ENCODE peak calls at places on chromosomes 6 and 20, in six cellular contexts. V is tibial artery; B is PC-3; W is NCI-H774; Y is AG09309; K is stimulated activated CD4-positive, alpha-beta T cell treated with anti-CD3 and anti-CD28 coated beads, Interleukin-1b, Interleukin-23, amount 100 ng/mL, for 1 hour. N is an unnamed sample.

GRCh38 chr6:80437186-80437585 is 330.7 kb downstream of the BCKDHB start:
- DNase-seq in V (no peak), B (no peak), W (no peak), Y (no peak), K (no peak), N (no peak)

GRCh38 chr20:38272398-38272797 is 11.9 kb upstream of the KIAA1755 start:
- DNase-seq in V (peak; percentile 58), B (peak; percentile 29), W (no peak), Y (no peak), K (no peak), N (no peak)

GRCh38 chr20:60008130-60008808 is 50.0 kb downstream of the CDH26 start:
- DNase-seq in V (no peak), B (no peak), W (no peak), Y (no peak), K (no peak), N (no peak)

GRCh38 chr20:44728835-44729342 is 13.7 kb downstream of the CCN5 start:
- DNase-seq in V (peak; percentile 96), B (peak; percentile 99), W (peak; percentile 20), Y (peak; percentile 85), K (no peak), N (peak; percentile 68)

GRCh38 chr6:44247338-44248302 is 719 bp downstream of the HSP90AB1 start:
- DNase-seq in V (peak; percentile 90), B (peak; percentile 44), W (peak; percentile 35), Y (no peak), K (peak; percentile 79), N (no peak)

GRCh38 chr6:38783436-38784228 is 68.5 kb downstream of the DNAH8 start:
- DNase-seq in V (no peak), B (no peak), W (no peak), Y (no peak), K (no peak), N (no peak)

GRCh38 chr20:50695144-50695872 is 4.0 kb upstream of the RIPOR3 start:
- DNase-seq in V (no peak), B (no peak), W (no peak), Y (no peak), K (no peak), N (no peak)

GRCh38 chr6:159844737-159845645 is 44.9 kb downstream of the PNLDC1 start:
- DNase-seq in V (peak; percentile 56), B (no peak), W (peak; percentile 63), Y (no peak), K (no peak), N (no peak)

GRCh38 chr20:17225891-17226409 is 890 bp upstream of the PCSK2 start:
- DNase-seq in V (no peak), B (no peak), W (no peak), Y (no peak), K (no peak), N (no peak)

GRCh38 chr6:20952605-20953004 is 418.3 kb downstream of the CDKAL1 start:
- DNase-seq in V (no peak), B (peak; percentile 90), W (peak; percentile 53), Y (peak; percentile 24), K (no peak), N (peak; percentile 78)

GRCh38 chr6:140193269-140193668 is 818.8 kb upstream of the CITED2 start:
- DNase-seq in V (no peak), B (no peak), W (no peak), Y (no peak), K (no peak), N (no peak)

GRCh38 chr6:44805239-44805849 is 417.8 kb downstream of the CDC5L start:
- DNase-seq in V (no peak), B (no peak), W (no peak), Y (peak; percentile 51), K (no peak), N (peak; percentile 43)

GRCh38 chr6:40349092-40349491 is 238.1 kb downstream of the LRFN2 start:
- DNase-seq in V (peak; percentile 52), B (no peak), W (no peak), Y (no peak), K (no peak), N (no peak)

GRCh38 chr6:33856034-33856590 is 52.3 kb upstream of the MLN start:
- DNase-seq in V (no peak), B (no peak), W (no peak), Y (no peak), K (no peak), N (no peak)

GRCh38 chr20:37520417-37520751 is 666 bp upstream of the NNAT start:
- DNase-seq in V (no peak), B (no peak), W (no peak), Y (no peak), K (no peak), N (no peak)

GRCh38 chr6:49252901-49253300 is 210.2 kb downstream of the MMUT start:
- DNase-seq in V (no peak), B (no peak), W (no peak), Y (no peak), K (no peak), N (no peak)

GRCh38 chr20:59231124-59231804 is 67.6 kb downstream of the ZNF831 start:
- DNase-seq in V (no peak), B (no peak), W (no peak), Y (no peak), K (no peak), N (no peak)

GRCh38 chr20:57774951-57775350 is 65.1 kb upstream of the PMEPA1 start:
- DNase-seq in V (no peak), B (no peak), W (no peak), Y (no peak), K (no peak), N (no peak)

GRCh38 chr6:144528605-144529425 is 243.7 kb downstream of the UTRN start:
- DNase-seq in V (no peak), B (peak; percentile 15), W (no peak), Y (no peak), K (no peak), N (peak; percentile 1)

GRCh38 chr6:149014631-149015171 is 267.9 kb downstream of the UST start:
- DNase-seq in V (no peak), B (no peak), W (no peak), Y (no peak), K (no peak), N (no peak)

GRCh38 chr6:47016236-47016635 is 25.9 kb downstream of the ADGRF1 start:
- DNase-seq in V (no peak), B (no peak), W (peak; percentile 41), Y (no peak), K (no peak), N (no peak)

GRCh38 chr6:43728586-43728985 is 41.0 kb upstream of the MRPS18A start:
- DNase-seq in V (no peak), B (peak; percentile 48), W (no peak), Y (no peak), K (no peak), N (no peak)

GRCh38 chr6:119539066-119539746 is 189.6 kb upstream of the MAN1A1 start:
- DNase-seq in V (no peak), B (no peak), W (no peak), Y (no peak), K (no peak), N (no peak)

GRCh38 chr6:43803783-43804549 is 34.0 kb downstream of the VEGFA start:
- DNase-seq in V (no peak), B (peak; percentile 65), W (no peak), Y (no peak), K (no peak), N (no peak)

GRCh38 chr6:170429457-170429856 is 122.9 kb downstream of the FAM120B start:
- DNase-seq in V (no peak), B (no peak), W (no peak), Y (no peak), K (no peak), N (no peak)

GRCh38 chr20:13775867-13776266 is 8.9 kb downstream of the ESF1 start:
- DNase-seq in V (no peak), B (no peak), W (no peak), Y (no peak), K (no peak), N (no peak)

GRCh38 chr6:33762713-33763112 is 16.0 kb upstream of the IP6K3 start:
- DNase-seq in V (no peak), B (no peak), W (no peak), Y (no peak), K (no peak), N (no peak)

GRCh38 chr6:1424306-1424927 is 35.0 kb downstream of the FOXF2 start:
- DNase-seq in V (no peak), B (peak; percentile 83), W (no peak), Y (no peak), K (no peak), N (peak; percentile 58)

GRCh38 chr20:6384368-6384767 is 261.5 kb upstream of the FERMT1 start:
- DNase-seq in V (no peak), B (no peak), W (no peak), Y (no peak), K (no peak), N (no peak)

GRCh38 chr6:139597781-139598368 is 223.4 kb upstream of the CITED2 start:
- DNase-seq in V (peak; percentile 93), B (peak; percentile 39), W (no peak), Y (peak; percentile 99), K (no peak), N (peak; percentile 94)

GRCh38 chr6:165910184-165910583 is 247.1 kb upstream of the PDE10A start:
- DNase-seq in V (no peak), B (no peak), W (no peak), Y (no peak), K (no peak), N (no peak)

GRCh38 chr6:89118931-89119330 is 1.1 kb upstream of the SRSF12 start:
- DNase-seq in V (no peak), B (no peak), W (no peak), Y (no peak), K (no peak), N (no peak)

GRCh38 chr6:151213352-151213751 is 26.4 kb upstream of the AKAP12 start:
- DNase-seq in V (no peak), B (no peak), W (no peak), Y (no peak), K (no peak), N (no peak)

GRCh38 chr6:50602191-50602810 is 111.0 kb upstream of the TFAP2D start:
- DNase-seq in V (no peak), B (peak; percentile 76), W (peak; percentile 28), Y (no peak), K (no peak), N (peak; percentile 6)

GRCh38 chr6:42745638-42746451 is at the start of gene TBCC:
- DNase-seq in V (peak; percentile 98), B (peak; percentile 97), W (peak; percentile 96), Y (peak; percentile 96), K (peak; percentile 86), N (peak; percentile 98)

GRCh38 chr6:73823046-73823735 is 127.2 kb downstream of the CD109 start:
- DNase-seq in V (no peak), B (no peak), W (peak; percentile 89), Y (no peak), K (no peak), N (no peak)

GRCh38 chr6:166586424-166587156 is at the start of gene RAMACL:
- DNase-seq in V (no peak), B (peak; percentile 20), W (peak; percentile 13), Y (no peak), K (no peak), N (no peak)

N was measured in GM04504.